ENCODE peak calls at places on chromosomes 12 and 14, in five cellular contexts. M is T-helper 9 cell; A is BJ; K is left cardiac atrium; L is stimulated activated CD4-positive, alpha-beta T cell treated with anti-CD3 and anti-CD28 coated beads, Interleukin-4, amount 100 ng/mL, for 24 hours. Z is an unnamed sample.

GRCh38 chr14:75523771-75524171 is 1.5 kb downstream of the BATF start:
- DNase-seq in L (no peak), M (no peak), K (no peak), A (no peak), Z (no peak)

GRCh38 chr12:69105101-69105613 is 134.2 kb upstream of the CPSF6 start:
- DNase-seq in L (no peak), A (no peak), M (no peak), K (no peak), Z (no peak)

GRCh38 chr12:15443611-15444010 is 121.3 kb downstream of the PTPRO start:
- DNase-seq in L (no peak), K (no peak), A (no peak), M (no peak), Z (no peak)

GRCh38 chr14:40362856-40363255 is 930.6 kb upstream of the FBXO33 start:
- DNase-seq in A (no peak), M (no peak), K (no peak), L (no peak), Z (no peak)

GRCh38 chr14:74476107-74476506 is 17.0 kb downstream of the NPC2 start:
- DNase-seq in M (no peak), A (no peak), K (no peak), L (no peak), Z (no peak)

GRCh38 chr14:101564444-101564776 is 3.1 kb downstream of the DIO3 start:
- DNase-seq in K (no peak), L (no peak), A (no peak), M (no peak), Z (no peak)

GRCh38 chr12:104752883-104753282 is 205.2 kb downstream of the SLC41A2 start:
- DNase-seq in M (no peak), L (no peak), K (no peak), A (no peak), Z (no peak)

GRCh38 chr14:52797653-52798052 is 6.2 kb upstream of the GNPNAT1 start:
- DNase-seq in K (no peak), M (no peak), A (no peak), L (no peak), Z (no peak)

GRCh38 chr12:108333898-108334699 is 5.0 kb downstream of the CMKLR1 start:
- DNase-seq in M (no peak), L (no peak), A (no peak), K (no peak), Z (no peak)

GRCh38 chr14:73802431-73803188 is 49.0 kb upstream of the PTGR2 start:
- DNase-seq in K (no peak), M (no peak), A (no peak), L (no peak), Z (no peak)

GRCh38 chr12:132168311-132169031 is 24.2 kb downstream of the NOC4L start:
- DNase-seq in M (no peak), A (no peak), L (no peak), K (peak; percentile 20), Z (no peak)

GRCh38 chr12:92094751-92095161 is 50.9 kb downstream of the BTG1 start:
- DNase-seq in K (no peak), M (no peak), L (no peak), A (no peak), Z (no peak)

GRCh38 chr12:39443704-39444234 is 849 bp upstream of the KIF21A start:
- DNase-seq in A (no peak), L (no peak), K (no peak), M (no peak), Z (no peak)

GRCh38 chr12:100557357-100557756 is 16.1 kb upstream of the GAS2L3 start:
- DNase-seq in K (no peak), A (no peak), M (no peak), L (no peak), Z (no peak)

GRCh38 chr12:1918081-1918874 is at the start of gene CACNA2D4:
- DNase-seq in K (no peak), A (no peak), M (no peak), L (no peak), Z (no peak)

GRCh38 chr12:70733385-70733784 is 96.2 kb upstream of the PTPRB start:
- DNase-seq in M (no peak), K (no peak), L (no peak), A (no peak), Z (no peak)

GRCh38 chr12:95397566-95397965 is 76.4 kb upstream of the METAP2 start:
- DNase-seq in L (no peak), K (no peak), A (no peak), M (no peak), Z (no peak)

GRCh38 chr12:96046543-96047137 is 11.3 kb upstream of the LTA4H start:
- DNase-seq in M (no peak), K (no peak), A (no peak), L (no peak), Z (no peak)

GRCh38 chr14:104805326-104805678 is 4.4 kb downstream of the ZBTB42 start:
- DNase-seq in L (no peak), A (no peak), K (peak; percentile 57), M (no peak), Z (no peak)

GRCh38 chr12:111368291-111368683 is 608 bp downstream of the PHETA1 start:
- DNase-seq in M (no peak), A (no peak), K (peak; percentile 42), L (no peak), Z (no peak)

GRCh38 chr14:80523518-80524117 is 312.3 kb upstream of the DIO2 start:
- DNase-seq in A (peak; percentile 20), K (no peak), L (no peak), M (no peak), Z (no peak)

GRCh38 chr12:100317371-100317770 is 39.5 kb upstream of the SLC17A8 start:
- DNase-seq in M (no peak), L (no peak), A (no peak), K (no peak), Z (no peak)

GRCh38 chr12:121423253-121423652 is 23.3 kb downstream of the RNF34 start:
- DNase-seq in A (no peak), M (no peak), K (no peak), L (no peak), Z (no peak)

GRCh38 chr14:58238252-58239247 is 6.1 kb upstream of the PSMA3 start:
- DNase-seq in K (no peak), A (no peak), M (no peak), L (no peak), Z (no peak)

GRCh38 chr12:100326208-100326607 is 30.7 kb upstream of the SLC17A8 start:
- DNase-seq in A (no peak), M (no peak), L (no peak), K (no peak), Z (no peak)

GRCh38 chr14:20998674-20999366 is at the start of gene SLC39A2:
- DNase-seq in K (peak; percentile 70), L (no peak), A (peak; percentile 37), M (no peak), Z (no peak)

GRCh38 chr12:116520801-116521471 is 38.2 kb upstream of the MAP1LC3B2 start:
- DNase-seq in A (no peak), M (no peak), L (no peak), K (no peak), Z (no peak)

GRCh38 chr12:2974560-2974971 is 15.4 kb downstream of the TEAD4 start:
- DNase-seq in A (no peak), M (no peak), L (no peak), K (no peak), Z (no peak)

GRCh38 chr14:45785240-45785639 is 532.2 kb upstream of the MIS18BP1 start:
- DNase-seq in A (no peak), K (no peak), L (no peak), M (no peak), Z (no peak)

GRCh38 chr12:103114296-103115055 is 157.0 kb downstream of the ASCL1 start:
- DNase-seq in L (no peak), M (no peak), K (no peak), A (no peak), Z (no peak)

GRCh38 chr12:131796411-131796736 is 31.8 kb upstream of the MMP17 start:
- DNase-seq in M (no peak), A (no peak), L (no peak), K (no peak), Z (no peak)

GRCh38 chr12:52203126-52203921 is 11.5 kb upstream of the KRT80 start:
- DNase-seq in L (peak; percentile 9), M (no peak), A (peak; percentile 65), K (peak; percentile 57), Z (no peak)

GRCh38 chr12:48816148-48816854 is 2.0 kb upstream of the CACNB3 start:
- DNase-seq in K (no peak), M (no peak), L (no peak), A (no peak), Z (no peak)

GRCh38 chr12:57810450-57810849 is 8.1 kb downstream of the AVIL start:
- DNase-seq in M (no peak), A (no peak), L (no peak), K (no peak), Z (no peak)

GRCh38 chr12:124548854-124549378 is 18.5 kb downstream of the NCOR2 start:
- DNase-seq in K (peak; percentile 71), A (no peak), L (peak; percentile 48), M (no peak), Z (no peak)

GRCh38 chr12:62191747-62192485 is 68.3 kb upstream of the USP15 start:
- DNase-seq in K (peak; percentile 21), M (no peak), A (no peak), L (peak; percentile 6), Z (no peak)

GRCh38 chr12:3641428-3641883 is 111.5 kb downstream of the CRACR2A start:
- DNase-seq in A (peak; percentile 32), M (no peak), K (peak; percentile 37), L (no peak), Z (no peak)

GRCh38 chr12:49748306-49748705 is 6.9 kb downstream of the TMBIM6 start:
- DNase-seq in K (no peak), M (no peak), L (no peak), A (no peak), Z (no peak)